ENCODE peak calls at places on chromosomes 12 and 14, in ten cellular contexts. O, N, R, P, H, A, M, E, K and X are unnamed samples.

GRCh38 chr12:46266869-46267617 is 1.8 kb downstream of the SLC38A1 start:
- DNase-seq in H (peak; percentile 93), R (peak; percentile 70), K (peak; percentile 61), M (peak; percentile 89), E (no peak), N (peak; percentile 71), P (peak; percentile 60), A (peak; percentile 64), O (peak; percentile 74), X (no peak)

GRCh38 chr12:1590083-1590979 is 4.0 kb downstream of the FBXL14 start:
- DNase-seq in R (peak; percentile 63), K (no peak), P (no peak), H (no peak), O (peak; percentile 81), M (peak; percentile 90), E (no peak), A (no peak), N (peak; percentile 24), X (no peak)

GRCh38 chr12:6157482-6157881 is 33.0 kb upstream of the VWF start:
- DNase-seq in H (no peak), E (no peak), M (peak; percentile 24), N (no peak), K (no peak), O (no peak), R (no peak), P (no peak), A (no peak), X (no peak)

GRCh38 chr12:11701398-11701797 is 51.9 kb downstream of the ETV6 start:
- DNase-seq in E (no peak), P (no peak), K (no peak), M (no peak), H (no peak), N (no peak), R (no peak), O (no peak), A (no peak), X (no peak)

GRCh38 chr14:69355955-69356321 is 42.2 kb downstream of the ERH start:
- DNase-seq in O (peak; percentile 73), P (peak; percentile 40), M (no peak), N (no peak), A (no peak), R (peak; percentile 42), H (no peak), E (no peak), K (no peak), X (peak; percentile 49)

GRCh38 chr12:91877461-91878230 is 268.0 kb downstream of the BTG1 start:
- DNase-seq in E (no peak), K (peak; percentile 10), H (no peak), R (no peak), A (no peak), M (no peak), N (no peak), O (no peak), P (no peak), X (no peak)

GRCh38 chr14:65361920-65362319 is 50.6 kb upstream of the FUT8 start:
- DNase-seq in P (no peak), M (no peak), N (no peak), A (no peak), E (no peak), R (peak; percentile 93), K (no peak), O (peak; percentile 91), H (no peak), X (peak; percentile 42)

GRCh38 chr12:113136128-113136989 is 798 bp upstream of the RASAL1 start:
- DNase-seq in N (peak; percentile 64), K (no peak), O (no peak), E (no peak), H (no peak), A (no peak), M (peak; percentile 88), P (no peak), R (no peak), X (no peak)

GRCh38 chr12:27615331-27615891 is 80.8 kb upstream of the REP15 start:
- DNase-seq in A (no peak), M (no peak), K (no peak), E (no peak), R (no peak), N (no peak), H (no peak), O (peak; percentile 59), P (no peak), X (no peak)

GRCh38 chr14:102538598-102539543 is 29.3 kb upstream of the ANKRD9 start:
- DNase-seq in M (no peak), O (peak; percentile 33), P (no peak), N (no peak), K (no peak), E (no peak), H (no peak), R (no peak), A (no peak), X (no peak)

GRCh38 chr12:25694072-25694471 is 141.0 kb upstream of the LMNTD1 start:
- DNase-seq in N (no peak), H (no peak), E (no peak), A (no peak), P (no peak), O (peak; percentile 90), M (no peak), K (no peak), R (peak; percentile 75), X (no peak)

GRCh38 chr12:66726531-66726930 is 47.7 kb upstream of the GRIP1 start:
- DNase-seq in P (no peak), O (no peak), E (no peak), M (no peak), A (no peak), N (no peak), H (no peak), R (no peak), K (no peak), X (no peak)
- H3K4me3 ChIP-seq in P (no peak overlapping the region), O (no peak overlapping the region), E (no peak overlapping the region), M (no peak overlapping the region), A (no peak overlapping the region), N (no peak overlapping the region), H (no peak overlapping the region), R (no peak overlapping the region), K (no peak overlapping the region), X (no peak overlapping the region)

DNA sequence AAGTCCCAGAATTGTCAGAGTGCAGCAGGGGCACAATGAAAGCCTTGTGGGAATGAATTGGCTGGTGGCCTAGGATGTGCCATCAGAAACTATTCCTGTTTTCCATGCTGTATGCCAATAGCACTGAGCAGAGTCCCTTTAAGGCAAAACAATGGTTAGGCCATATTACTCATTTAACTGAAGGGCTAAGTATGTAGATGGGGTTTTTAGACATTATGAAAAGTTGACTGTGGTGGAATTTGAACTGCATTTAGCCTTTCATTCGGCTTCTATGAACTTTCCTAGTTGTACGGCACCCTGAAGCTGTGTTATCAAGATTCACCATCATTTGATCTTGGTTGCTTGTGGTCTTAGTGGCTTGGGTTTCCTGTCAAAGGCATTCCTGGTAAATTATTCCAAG is 24.8 kb downstream of the IL26 start:
- DNase-seq in E (no peak), K (no peak), A (no peak), N (no peak), O (peak; percentile 14), M (no peak), P (no peak), R (peak; percentile 52), H (no peak), X (no peak)
- TF ChIP-seq CTCF in E (no peak), K (no peak), A (no peak), N (no peak), O (no peak), M (no peak), P (no peak), R (no peak), H (no peak), X (no peak)

GRCh38 chr12:16913832-16914490 is 308.0 kb upstream of the LMO3 start:
- DNase-seq in M (no peak), O (no peak), N (no peak), P (no peak), R (no peak), H (no peak), E (no peak), A (no peak), K (no peak), X (no peak)

GRCh38 chr12:16920451-16920850 is 314.5 kb upstream of the LMO3 start:
- DNase-seq in P (no peak), O (no peak), R (no peak), A (no peak), E (no peak), K (no peak), M (no peak), N (no peak), H (no peak), X (no peak)

DNA sequence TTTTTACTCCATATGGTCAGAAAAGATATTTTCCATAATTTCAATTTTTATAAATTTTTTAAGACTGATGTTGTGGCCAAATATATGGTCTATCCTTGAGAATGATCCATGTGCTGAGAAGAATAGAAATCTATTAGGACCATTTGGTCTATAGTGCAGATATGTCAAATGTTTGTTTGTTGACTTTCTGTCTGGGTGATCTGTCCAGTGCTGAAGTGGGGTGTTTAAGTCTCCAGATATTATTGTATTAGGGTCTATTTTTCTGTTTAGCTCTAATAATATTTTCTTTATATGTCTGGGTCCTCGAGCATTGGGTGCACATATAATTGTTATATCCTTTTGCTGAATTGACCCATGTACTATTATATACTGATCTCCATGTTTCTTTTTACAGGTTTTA is 308.9 kb upstream of the LMO3 start:
- DNase-seq in H (no peak), P (no peak), M (no peak), K (no peak), E (no peak), N (no peak), A (no peak), O (no peak), R (no peak), X (no peak)
- H3K4me3 ChIP-seq in H (no peak overlapping the region), P (no peak overlapping the region), M (no peak overlapping the region), K (no peak overlapping the region), E (no peak overlapping the region), N (no peak overlapping the region), A (no peak overlapping the region), O (no peak overlapping the region), R (no peak overlapping the region), X (no peak overlapping the region)

DNA sequence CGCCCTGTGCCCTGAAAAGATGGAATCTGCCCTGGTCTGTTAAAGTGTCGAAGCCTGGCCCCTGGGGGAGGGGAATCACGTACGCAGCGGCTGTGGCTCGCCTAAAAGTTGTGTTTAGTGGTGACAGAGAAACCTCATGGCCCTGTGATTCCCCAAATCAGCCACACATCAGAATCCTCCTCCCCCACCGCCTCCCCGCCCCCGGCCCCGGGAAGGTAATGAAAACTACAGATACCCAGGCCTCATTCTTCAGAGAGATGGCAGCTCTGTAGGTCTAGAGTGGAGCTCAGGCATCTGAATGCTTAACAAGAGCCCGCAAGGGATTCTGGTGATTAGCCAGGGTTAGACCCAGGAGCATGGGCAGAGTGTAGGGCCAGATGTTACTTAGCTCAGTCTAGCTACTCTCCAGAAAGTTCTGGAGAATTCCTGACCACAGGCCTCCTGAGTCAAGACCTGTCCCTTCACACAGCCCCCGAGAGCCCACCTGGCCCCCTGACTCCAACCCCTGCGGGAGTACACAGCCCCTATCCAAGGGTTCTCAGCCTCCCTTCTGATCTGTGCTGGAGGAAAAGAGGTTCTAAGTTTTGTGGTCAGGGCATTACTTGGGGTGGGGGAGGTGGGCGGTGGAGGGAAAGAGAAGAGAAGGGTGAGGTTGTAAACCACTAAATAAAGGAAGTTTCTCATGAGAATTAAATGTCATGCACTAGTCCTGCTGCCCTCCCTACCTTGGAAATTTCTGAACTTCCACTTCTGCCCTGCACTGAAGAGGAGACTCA is 114.8 kb downstream of the PLXNC1 start:
- DNase-seq in M (peak; percentile 61), A (no peak), R (no peak), P (no peak), O (no peak), E (no peak), K (peak; percentile 77), H (no peak), N (peak; percentile 33), X (no peak)
- TF ChIP-seq CTCF in M (no peak), A (no peak), R (no peak), P (no peak), O (no peak), E (no peak), K (no peak), H (no peak), N (no peak), X (no peak)